ENCODE peak calls at places on chromosome 9, in eight cellular contexts. B is posterior cingulate gyrus; O is CD4-positive, alpha-beta T cell; Q is A549; K is NCI-H345; A is activated CD4-positive, alpha-beta T cell treated with anti-CD3 and anti-CD28 coated beads for 24 hours; E is SW480; R is fibroblast of the aortic adventitia. J is an unnamed sample.
A peak's percentile ranks its signal among the peaks of the same experiment; 100 is the strongest.

GRCh38 chr9:90658181-90658580 is 15.6 kb upstream of the DIRAS2 start:
- DNase-seq in Q (no peak), K (no peak), O (no peak), B (no peak), A (no peak), R (no peak), E (no peak), J (no peak)

GRCh38 chr9:127530206-127530941 is 79.1 kb downstream of the LRSAM1 start:
- DNase-seq in A (no peak), Q (no peak), E (no peak), K (no peak), O (no peak), R (no peak), B (no peak), J (no peak)

GRCh38 chr9:86601697-86602096 is 247.5 kb upstream of the TUT7 start:
- DNase-seq in B (no peak), Q (no peak), K (no peak), R (no peak), E (no peak), A (no peak), O (no peak), J (no peak)

GRCh38 chr9:99006979-99007378 is 63.3 kb downstream of the COL15A1 start:
- DNase-seq in Q (no peak), B (no peak), O (no peak), E (no peak), K (no peak), A (no peak), R (no peak), J (no peak)

GRCh38 chr9:121688681-121689080 is 37.2 kb downstream of the DAB2IP start:
- DNase-seq in A (no peak), Q (no peak), K (no peak), O (no peak), R (no peak), E (no peak), B (peak; percentile 64), J (no peak)

GRCh38 chr9:84137968-84138367 is 157.4 kb downstream of the RMI1 start:
- DNase-seq in Q (peak; percentile 13), R (no peak), O (no peak), E (no peak), B (no peak), A (no peak), K (no peak), J (no peak)

GRCh38 chr9:99181621-99182020 is 40.1 kb downstream of the ALG2 start:
- DNase-seq in A (no peak), O (no peak), K (no peak), R (peak; percentile 6), E (no peak), B (no peak), Q (no peak), J (no peak)

GRCh38 chr9:70589571-70590263 is 175.3 kb upstream of the KLF9 start:
- DNase-seq in E (no peak), B (no peak), O (no peak), Q (no peak), R (peak; percentile 98), A (no peak), K (no peak), J (no peak)

GRCh38 chr9:121267689-121268597 is at the start of gene GSN:
- DNase-seq in Q (peak; percentile 62), B (peak; percentile 95), K (peak; percentile 67), E (peak; percentile 49), O (peak; percentile 50), R (peak; percentile 63), A (peak; percentile 6), J (peak; percentile 40)

GRCh38 chr9:6080154-6080716 is 64.8 kb upstream of the RANBP6 start:
- DNase-seq in R (peak; percentile 91), K (peak; percentile 95), O (peak; percentile 62), Q (peak; percentile 93), A (peak; percentile 66), B (peak; percentile 94), E (peak; percentile 98), J (peak; percentile 93)

GRCh38 chr9:124381073-124381945 is 33.9 kb downstream of the PSMB7 start:
- DNase-seq in O (no peak), R (no peak), A (no peak), Q (no peak), B (no peak), E (no peak), K (no peak), J (no peak)

GRCh38 chr9:134641173-134641985 is at the start of gene COL5A1:
- DNase-seq in R (peak; percentile 91), K (peak; percentile 94), E (no peak), O (peak; percentile 54), A (peak; percentile 17), Q (peak; percentile 84), B (peak; percentile 93), J (peak; percentile 15)

GRCh38 chr9:137421838-137422667 is 909 bp downstream of the EXD3 start:
- DNase-seq in Q (no peak), E (no peak), R (no peak), B (peak; percentile 4), O (no peak), A (no peak), K (no peak), J (no peak)

GRCh38 chr9:36173861-36174260 is 4.7 kb downstream of the CCIN start:
- DNase-seq in A (no peak), Q (no peak), K (no peak), B (no peak), O (no peak), R (no peak), E (no peak), J (no peak)

GRCh38 chr9:12272471-12273072 is 420.6 kb upstream of the TYRP1 start:
- DNase-seq in K (no peak), Q (no peak), R (peak; percentile 0), E (no peak), A (no peak), B (no peak), O (no peak), J (no peak)

GRCh38 chr9:70609542-70610286 is 195.3 kb upstream of the KLF9 start:
- DNase-seq in K (no peak), Q (no peak), B (no peak), O (no peak), E (no peak), A (no peak), R (peak; percentile 98), J (no peak)

GRCh38 chr9:132804576-132805295 is 73.3 kb downstream of the AK8 start:
- DNase-seq in Q (no peak), R (no peak), E (no peak), A (no peak), B (no peak), O (no peak), K (no peak), J (peak; percentile 45)

GRCh38 chr9:110059461-110059860 is 148.5 kb downstream of the C9orf152 start:
- DNase-seq in E (no peak), O (no peak), A (no peak), Q (no peak), R (peak; percentile 65), B (no peak), K (no peak), J (no peak)

J was measured in COR-L47.